ENCODE peak calls at places on chromosomes 1 and 21, in four cellular contexts. M, B, I and H are unnamed samples.

GRCh38 chr21:38925923-38926322 is 120.2 kb downstream of the ETS2 start:
- DNase-seq in M (peak; percentile 95), B (no peak), I (peak; percentile 94), H (no peak)

GRCh38 chr1:19058476-19058797 is 102.0 kb upstream of the IFFO2 start:
- DNase-seq in I (no peak), B (no peak), M (no peak), H (no peak)

GRCh38 chr1:248471154-248471553 is 2.0 kb upstream of the OR2T3 start:
- DNase-seq in B (no peak), M (no peak), I (no peak), H (no peak)

GRCh38 chr21:35225573-35225972 is 176.5 kb upstream of the RUNX1 start:
- DNase-seq in B (no peak), M (no peak), I (no peak), H (no peak)

GRCh38 chr1:197003132-197003531 is 25.8 kb downstream of the CFHR5 start:
- DNase-seq in M (no peak), B (no peak), I (no peak), H (no peak)

GRCh38 chr1:70685300-70686286 is 274.5 kb downstream of the CTH start:
- DNase-seq in B (peak; percentile 25), I (peak; percentile 63), M (peak; percentile 77), H (no peak)

GRCh38 chr1:213724640-213725536 is 262.9 kb upstream of the PROX1 start:
- DNase-seq in B (no peak), I (peak; percentile 17), M (peak; percentile 43), H (no peak)

GRCh38 chr21:42739061-42739931 is 85.9 kb downstream of the PDE9A start:
- DNase-seq in B (no peak), M (peak; percentile 80), I (no peak), H (no peak)

GRCh38 chr1:209354111-209354839 is 229.2 kb upstream of the CAMK1G start:
- DNase-seq in I (peak; percentile 93), B (peak; percentile 89), M (peak; percentile 93), H (peak; percentile 90)

GRCh38 chr21:40016667-40017066 is 149.4 kb downstream of the PCP4 start:
- DNase-seq in B (no peak), I (no peak), M (no peak), H (no peak)

GRCh38 chr1:8495928-8496401 is 178.1 kb downstream of the SLC45A1 start:
- DNase-seq in B (no peak), I (no peak), M (no peak), H (no peak)

GRCh38 chr21:44965251-44966022 is 25.6 kb downstream of the SLX9 start:
- DNase-seq in I (peak; percentile 30), B (no peak), M (peak; percentile 22), H (no peak)

GRCh38 chr1:67646145-67647035 is 38.6 kb upstream of the GADD45A start:
- DNase-seq in M (peak; percentile 11), B (no peak), I (peak; percentile 26), H (peak; percentile 2)

GRCh38 chr1:25567710-25568089 is 24.3 kb downstream of the LDLRAP1 start:
- DNase-seq in B (no peak), M (peak; percentile 64), I (no peak), H (no peak)

GRCh38 chr1:156858959-156859522 is at the start of gene INSRR:
- DNase-seq in M (peak; percentile 32), I (no peak), B (no peak), H (no peak)
- TF ChIP-seq EZH2 in M (no peak), I (peak; percentile 47), B (no peak), H (no peak)

GRCh38 chr1:155481761-155482160 is 80.8 kb downstream of the ASH1L start:
- DNase-seq in M (no peak), I (peak; percentile 17), B (no peak), H (no peak)
- H3K27ac ChIP-seq in M (no peak overlapping the region), I (no peak overlapping the region), B (no peak overlapping the region), H (no peak overlapping the region)

DNA sequence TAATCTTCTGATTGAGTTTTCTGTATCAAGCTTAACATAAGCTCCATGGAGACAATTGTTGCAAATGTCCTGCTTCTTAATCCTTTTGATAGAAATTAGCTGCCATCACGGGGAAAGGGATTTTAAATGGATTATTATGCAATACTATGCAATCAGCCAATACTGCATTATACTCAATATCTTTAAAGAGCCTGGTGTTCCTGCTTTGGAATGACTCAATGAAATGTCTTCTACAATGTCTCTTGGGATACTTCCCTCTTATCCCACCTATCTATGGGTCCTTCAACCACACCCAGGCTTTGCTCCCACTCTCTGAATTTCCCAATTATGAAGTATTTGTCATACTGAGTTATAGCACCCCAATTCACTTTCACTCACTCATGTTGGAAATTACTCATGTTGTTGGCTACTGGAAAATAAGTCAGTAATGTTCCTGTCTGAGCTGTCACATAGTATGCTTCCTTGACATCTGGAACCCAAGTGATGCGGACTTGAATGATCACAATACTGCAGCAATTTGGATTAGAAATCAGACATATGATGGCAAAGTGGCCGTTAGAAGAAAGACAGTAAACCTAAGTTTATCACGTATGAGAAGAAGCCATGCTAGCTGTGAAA is 85.0 kb downstream of the TPR start:
- DNase-seq in I (no peak), M (no peak), B (no peak), H (no peak)
- H3K36me3 ChIP-seq in I (no peaks in the 10 kb centered on the region), M (no peaks in the 10 kb centered on the region), B (no peaks in the 10 kb centered on the region), H (no peaks in the 10 kb centered on the region)

GRCh38 chr1:32892368-32893197 is 6.3 kb downstream of the HPCA start:
- DNase-seq in I (peak; percentile 22), M (peak; percentile 57), B (no peak), H (no peak)
- TF ChIP-seq EZH2 in I (peak; percentile 83), M (no peak), B (peak; percentile 40), H (no peak)

GRCh38 chr21:46636550-46637289 is 1.2 kb downstream of the PRMT2 start:
- DNase-seq in M (no peak), B (no peak), I (no peak), H (no peak)

GRCh38 chr21:46636181-46636512 is 673 bp downstream of the PRMT2 start:
- DNase-seq in M (no peak), B (no peak), I (no peak), H (no peak)

GRCh38 chr21:46635324-46636180 is at the start of gene PRMT2:
- DNase-seq in M (peak; percentile 98), B (peak; percentile 88), I (peak; percentile 98), H (peak; percentile 78)

GRCh38 chr21:46639489-46640386 is 4.3 kb downstream of the PRMT2 start:
- DNase-seq in B (no peak), M (peak; percentile 64), I (peak; percentile 49), H (peak; percentile 40)

DNA sequence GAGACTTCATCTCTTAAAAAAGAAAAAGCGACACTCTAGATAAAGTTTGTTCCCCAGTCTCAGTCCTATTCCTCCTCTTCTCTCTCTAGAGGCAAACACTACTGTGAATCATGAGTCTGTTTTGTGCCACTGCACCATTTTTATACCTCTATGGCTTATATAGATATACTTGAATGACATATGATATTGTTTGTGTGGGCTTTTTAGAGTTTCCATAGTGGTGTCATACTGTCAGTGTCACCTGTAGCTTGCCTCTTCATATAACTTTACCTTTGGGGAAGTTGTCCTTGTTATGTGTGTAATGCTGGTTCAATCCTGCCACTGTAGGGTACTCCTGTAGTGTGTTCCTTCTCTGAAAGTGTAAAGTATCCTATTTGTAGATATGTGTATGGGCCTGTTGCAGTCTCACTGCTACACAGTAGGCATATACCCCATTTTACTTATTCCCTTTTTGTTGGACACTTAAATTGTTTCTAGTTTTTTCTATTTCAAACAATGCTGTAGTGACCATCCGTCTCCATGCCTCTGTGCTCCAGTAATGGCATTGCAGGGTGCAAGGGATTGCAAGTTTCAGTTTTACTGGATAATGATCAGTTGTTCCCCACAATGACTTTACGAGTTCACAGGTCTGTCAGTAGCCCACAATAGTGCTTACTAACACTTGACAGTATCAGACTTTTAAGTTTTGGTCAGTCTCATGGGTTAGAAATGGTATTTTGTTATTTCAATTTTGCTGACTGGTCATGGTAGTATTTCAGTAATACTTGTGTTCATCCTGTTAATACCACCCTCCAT is 2.7 kb downstream of the PRMT2 start:
- DNase-seq in B (no peak), M (peak; percentile 17), I (no peak), H (no peak)
- H3K27ac ChIP-seq in B (no peak overlapping the region), M (peak overlapping the region; percentile 12), I (no peak overlapping the region), H (peak overlapping the region; percentile 49)

GRCh38 chr1:82220754-82221153 is 420.0 kb downstream of the ADGRL2 start:
- DNase-seq in M (no peak), B (no peak), I (no peak), H (no peak)
- H3K36me3 ChIP-seq in M (no peaks in the 10 kb centered on the region), B (no peaks in the 10 kb centered on the region), I (no peaks in the 10 kb centered on the region), H (no peaks in the 10 kb centered on the region)